ENCODE peak calls at places on chromosomes 7 and 10, in four cellular contexts. One of them, this sample, is unnamed.

GRCh38 chr10:114038819-114039218 is 4.8 kb upstream of the ADRB1 start:
- DNase-seq in K562: no peak
- DNase-seq in H1: no peak
- DNase-seq in GM12878: no peak
- DNase-seq in this sample: no peak

GRCh38 chr10:14004536-14004935 is 326.2 kb downstream of the FRMD4A start:
- DNase-seq in K562: no peak
- DNase-seq in H1: no peak
- DNase-seq in GM12878: no peak
- DNase-seq in this sample: peak

GRCh38 chr10:57898231-57898630 is 369.5 kb downstream of the IPMK start:
- DNase-seq in K562: no peak
- DNase-seq in H1: no peak
- DNase-seq in GM12878: no peak
- DNase-seq in this sample: no peak

GRCh38 chr7:24408798-24409428 is 124.9 kb downstream of the NPY start:
- DNase-seq in K562: no peak
- DNase-seq in H1: no peak
- DNase-seq in GM12878: no peak
- DNase-seq in this sample: no peak

GRCh38 chr7:103540986-103541385 is 95.0 kb upstream of the SLC26A5 start:
- DNase-seq in K562: no peak
- DNase-seq in H1: no peak
- DNase-seq in GM12878: no peak
- DNase-seq in this sample: no peak

GRCh38 chr10:75773139-75773801 is 341.8 kb downstream of the LRMDA start:
- DNase-seq in K562: no peak
- DNase-seq in H1: no peak
- DNase-seq in GM12878: no peak
- DNase-seq in this sample: peak

GRCh38 chr7:155285423-155286220 is 12.1 kb upstream of the INSIG1 start:
- DNase-seq in K562: no peak
- DNase-seq in H1: no peak
- DNase-seq in GM12878: no peak
- DNase-seq in this sample: no peak

GRCh38 chr10:104028146-104028545 is 57.5 kb downstream of the COL17A1 start:
- DNase-seq in K562: peak
- DNase-seq in H1: peak
- DNase-seq in GM12878: no peak
- DNase-seq in this sample: peak

GRCh38 chr10:32413513-32413912 is 32.4 kb upstream of the CCDC7 start:
- DNase-seq in K562: no peak
- DNase-seq in H1: no peak
- DNase-seq in GM12878: no peak
- DNase-seq in this sample: peak

GRCh38 chr7:130566168-130566897 is 74.4 kb downstream of the MEST start:
- DNase-seq in K562: peak
- DNase-seq in H1: no peak
- DNase-seq in GM12878: no peak
- DNase-seq in this sample: peak

GRCh38 chr10:5628366-5628765 is 38.0 kb downstream of the ASB13 start:
- DNase-seq in K562: no peak
- DNase-seq in H1: no peak
- DNase-seq in GM12878: no peak
- DNase-seq in this sample: peak

GRCh38 chr7:84021292-84021898 is 173.2 kb downstream of the SEMA3A start:
- DNase-seq in K562: no peak
- DNase-seq in H1: no peak
- DNase-seq in GM12878: no peak
- DNase-seq in this sample: peak

GRCh38 chr7:158710651-158711102 is 6.1 kb upstream of the NCAPG2 start:
- DNase-seq in K562: peak
- DNase-seq in H1: peak
- DNase-seq in GM12878: no peak
- DNase-seq in this sample: peak

GRCh38 chr10:117501460-117502035 is 41.0 kb upstream of the EMX2 start:
- DNase-seq in K562: no peak
- DNase-seq in H1: no peak
- DNase-seq in GM12878: no peak
- DNase-seq in this sample: no peak

DNA sequence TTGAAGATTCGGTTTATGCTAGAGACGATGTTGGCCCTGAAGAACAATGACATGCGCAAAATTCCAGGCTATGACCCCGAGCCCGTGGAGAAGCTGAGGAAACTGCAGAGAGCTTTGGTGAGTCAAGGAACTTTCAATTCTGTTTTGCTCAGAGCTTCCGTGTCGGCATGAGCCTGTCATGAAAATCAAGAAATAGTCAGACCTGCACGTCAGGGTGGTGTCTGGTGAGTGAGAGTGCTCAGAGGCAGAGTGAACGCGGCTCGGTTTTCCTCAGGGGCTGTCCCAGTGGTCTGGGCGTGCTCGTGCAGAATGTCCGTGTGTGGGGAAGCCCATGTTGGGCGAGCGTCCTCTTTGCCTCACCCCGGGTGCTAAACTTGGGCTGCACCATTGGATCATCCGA is 12.6 kb downstream of the NOM1 start:
- DNase-seq in K562: no peak
- DNase-seq in H1: no peak
- DNase-seq in GM12878: no peak
- DNase-seq in this sample: no peak
- TF ChIP-seq CHD1 in K562: no peak
- TF ChIP-seq CHD1 in H1: no peak
- TF ChIP-seq CHD1 in GM12878: no peak
- TF ChIP-seq CHD1 in this sample: no peak

DNA sequence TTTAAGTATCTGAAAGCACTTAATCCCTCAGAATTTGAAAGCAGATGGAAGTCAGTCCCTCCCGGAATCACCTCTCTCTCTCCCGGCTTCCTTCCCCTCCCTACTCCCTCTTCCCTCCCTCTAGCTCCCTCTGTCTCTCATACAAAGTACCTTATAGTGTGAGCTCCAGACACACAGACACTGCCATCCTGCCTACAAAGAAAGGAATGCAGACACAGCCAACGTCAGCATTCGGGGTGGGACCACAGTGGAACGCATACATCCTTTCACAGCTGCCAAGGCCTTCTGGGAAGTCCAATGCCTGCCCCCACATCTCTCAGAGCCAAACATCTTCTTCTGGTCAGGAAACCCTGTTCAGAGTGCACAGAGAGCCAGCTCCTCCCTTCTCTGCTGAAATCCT is 9.3 kb downstream of the NOD1 start:
- DNase-seq in K562: no peak
- DNase-seq in H1: peak
- DNase-seq in GM12878: no peak
- DNase-seq in this sample: peak
- TF ChIP-seq CHD1 in K562: no peak
- TF ChIP-seq CHD1 in H1: no peak
- TF ChIP-seq CHD1 in GM12878: no peak
- TF ChIP-seq CHD1 in this sample: peak

DNA sequence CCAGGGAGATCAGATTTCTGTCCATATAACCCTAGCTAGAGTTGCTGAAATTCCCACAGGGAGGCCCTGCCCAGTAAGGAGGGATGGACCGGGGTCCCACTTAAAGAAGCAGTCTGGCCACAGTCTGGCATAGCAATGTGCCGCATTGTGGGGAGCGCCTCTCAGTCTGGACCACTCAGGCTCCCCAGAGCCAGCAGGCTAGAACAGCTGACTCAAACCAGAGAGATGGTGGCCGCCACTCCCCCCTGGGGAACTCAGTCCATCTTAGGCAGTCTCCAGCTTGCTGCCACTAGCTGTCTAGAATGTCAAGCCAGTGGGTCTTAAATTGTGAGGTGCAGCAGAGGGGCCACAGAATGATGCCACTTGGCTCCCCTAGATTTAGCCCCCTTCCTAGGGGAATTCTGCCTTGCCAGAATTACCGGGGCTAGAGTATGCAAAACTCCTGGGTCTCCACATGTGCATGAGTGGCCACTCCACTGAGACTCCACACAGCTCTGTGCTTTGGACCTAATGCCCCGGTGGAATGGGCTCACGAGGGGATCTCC is 133.3 kb upstream of the LANCL2 start:
- DNase-seq in K562: no peak
- DNase-seq in H1: no peak
- DNase-seq in GM12878: no peak
- DNase-seq in this sample: no peak
- TF ChIP-seq CHD1 in K562: no peak
- TF ChIP-seq CHD1 in H1: no peak
- TF ChIP-seq CHD1 in GM12878: no peak
- TF ChIP-seq CHD1 in this sample: no peak

DNA sequence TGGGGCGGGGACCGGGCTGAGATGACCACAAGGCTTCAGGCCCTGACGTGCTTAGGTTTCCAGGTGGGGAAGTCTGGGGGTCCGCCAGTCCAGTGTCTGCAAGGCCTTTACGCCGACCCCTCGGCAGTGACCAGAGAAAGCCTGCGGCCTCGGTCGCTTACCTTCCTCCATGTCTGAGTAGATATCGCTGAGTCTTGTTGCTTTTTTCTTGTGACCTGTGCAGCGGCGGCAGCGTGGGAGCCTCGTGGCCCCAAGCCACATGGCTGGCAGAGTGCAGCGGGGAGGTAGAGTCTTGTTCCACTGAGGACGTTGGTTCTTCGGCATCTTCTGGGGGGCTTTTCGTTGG is 329 bp downstream of the NOLC1 start:
- DNase-seq in K562: no peak
- DNase-seq in H1: no peak
- DNase-seq in GM12878: no peak
- DNase-seq in this sample: peak
- TF ChIP-seq CHD1 in K562: peak
- TF ChIP-seq CHD1 in H1: no peak
- TF ChIP-seq CHD1 in GM12878: no peak
- TF ChIP-seq CHD1 in this sample: no peak

GRCh38 chr7:106704000-106704840 is 43.3 kb upstream of the CCDC71L start:
- DNase-seq in K562: peak
- DNase-seq in H1: no peak
- DNase-seq in GM12878: no peak
- DNase-seq in this sample: no peak
- TF ChIP-seq CHD1 in K562: no peak
- TF ChIP-seq CHD1 in H1: no peak
- TF ChIP-seq CHD1 in GM12878: no peak
- TF ChIP-seq CHD1 in this sample: no peak